ENCODE peak calls at places on chromosomes 11 and 22, in six cellular contexts. G, I, O, V, Q and L are unnamed samples.
A peak's percentile ranks its signal among the peaks of the same experiment; 100 is the strongest.

GRCh38 chr11:86551286-86551685 is 121.1 kb downstream of the ME3 start:
- DNase-seq in Q (peak; percentile 97), V (no peak), I (no peak), G (peak; percentile 92), O (no peak), L (no peak)

GRCh38 chr11:84564180-84564866 is 1062.8 kb downstream of the DLG2 start:
- DNase-seq in V (no peak), G (peak; percentile 29), Q (peak; percentile 68), O (peak; percentile 12), I (no peak), L (no peak)

GRCh38 chr22:19843107-19843856 is 11.4 kb downstream of the GNB1L start:
- DNase-seq in I (no peak), Q (no peak), V (no peak), G (peak; percentile 2), O (no peak), L (no peak)

GRCh38 chr11:21514298-21514697 is 678.6 kb upstream of the ANO5 start:
- DNase-seq in O (no peak), Q (no peak), I (no peak), V (no peak), G (no peak), L (no peak)

GRCh38 chr11:127000291-127000968 is at the start of gene KIRREL3:
- DNase-seq in I (no peak), V (no peak), G (peak; percentile 86), O (no peak), Q (no peak), L (no peak)

GRCh38 chr11:79348976-79349682 is 91.7 kb downstream of the TENM4 start:
- DNase-seq in V (no peak), Q (no peak), O (no peak), I (no peak), G (no peak), L (no peak)

GRCh38 chr22:19117111-19117512 is 5.1 kb downstream of the DGCR2 start:
- DNase-seq in O (no peak), Q (no peak), I (peak; percentile 52), G (peak; percentile 25), V (no peak), L (no peak)

GRCh38 chr11:115324569-115325432 is 179.4 kb downstream of the CADM1 start:
- DNase-seq in Q (peak; percentile 50), V (no peak), I (no peak), O (peak; percentile 7), G (peak; percentile 34), L (no peak)

GRCh38 chr11:106717222-106717621 is 301.1 kb downstream of the GUCY1A2 start:
- DNase-seq in I (no peak), V (no peak), Q (no peak), G (peak; percentile 23), O (no peak), L (no peak)

GRCh38 chr11:129620705-129621104 is 194.9 kb upstream of the TMEM45B start:
- DNase-seq in I (no peak), G (no peak), O (no peak), Q (no peak), V (no peak), L (no peak)

GRCh38 chr22:20853236-20853660 is 5.4 kb downstream of the PI4KA start:
- DNase-seq in Q (no peak), V (no peak), I (no peak), G (no peak), O (no peak), L (no peak)

GRCh38 chr11:67271548-67272284 is 5.4 kb downstream of the GRK2 start:
- DNase-seq in O (peak; percentile 73), Q (no peak), G (peak; percentile 85), I (peak; percentile 67), V (peak; percentile 90), L (peak; percentile 52)

GRCh38 chr11:46413755-46414465 is 22.3 kb upstream of the CHRM4 start:
- DNase-seq in V (no peak), O (no peak), G (no peak), Q (no peak), I (peak; percentile 8), L (no peak)

GRCh38 chr22:50048066-50048765 is 9.9 kb downstream of the TTLL8 start:
- DNase-seq in V (no peak), G (peak; percentile 69), I (no peak), Q (no peak), O (no peak), L (no peak)

GRCh38 chr22:19755722-19756287 is 4.8 kb upstream of the TBX1 start:
- DNase-seq in O (no peak), Q (no peak), I (no peak), G (peak; percentile 95), V (no peak), L (no peak)

GRCh38 chr11:114986365-114986764 is 308.0 kb downstream of the NXPE2 start:
- DNase-seq in Q (no peak), I (no peak), G (no peak), V (no peak), O (no peak), L (no peak)

GRCh38 chr22:37502342-37503182 is 16.4 kb upstream of the MFNG start:
- DNase-seq in V (no peak), G (no peak), I (peak; percentile 87), O (no peak), Q (no peak), L (no peak)

GRCh38 chr22:46062971-46063631 is 86.1 kb upstream of the WNT7B start:
- DNase-seq in I (peak; percentile 54), V (peak; percentile 59), G (peak; percentile 90), O (no peak), Q (no peak), L (no peak)

GRCh38 chr11:111526501-111526900 is 11.9 kb downstream of the HOATZ start:
- DNase-seq in I (no peak), V (no peak), G (peak; percentile 84), Q (peak; percentile 60), O (no peak), L (no peak)

GRCh38 chr11:81869337-81870065 is 864.2 kb downstream of the FAM181B start:
- DNase-seq in Q (peak; percentile 10), O (peak; percentile 38), V (no peak), I (no peak), G (no peak), L (no peak)

GRCh38 chr11:57458060-57458409 is 2.3 kb upstream of the RTN4RL2 start:
- DNase-seq in G (peak; percentile 85), I (no peak), Q (no peak), O (no peak), V (no peak), L (no peak)

GRCh38 chr11:112801286-112802088 is 159.7 kb upstream of the NCAM1 start:
- DNase-seq in I (no peak), G (no peak), O (no peak), V (no peak), Q (no peak), L (no peak)

GRCh38 chr11:8617063-8617462 is 23.0 kb upstream of the STK33 start:
- DNase-seq in Q (no peak), G (no peak), V (no peak), I (no peak), O (no peak), L (no peak)

GRCh38 chr11:60915250-60915914 is 1.4 kb downstream of the TMEM109 start:
- DNase-seq in Q (peak; percentile 56), G (peak; percentile 95), I (peak; percentile 84), O (no peak), V (peak; percentile 77), L (peak; percentile 73)
- TF ChIP-seq CTCF in Q (peak; percentile 32), G (peak; percentile 40), I (peak; percentile 36), O (no peak), V (peak; percentile 12), L (peak; percentile 34)

GRCh38 chr11:92225206-92225562 is 566 bp downstream of the FAT3 start:
- DNase-seq in V (peak; percentile 66), G (no peak), Q (peak; percentile 8), I (no peak), O (no peak), L (no peak)

GRCh38 chr11:92227233-92227593 is 2.6 kb downstream of the FAT3 start:
- DNase-seq in I (no peak), Q (no peak), O (no peak), G (peak; percentile 78), V (no peak), L (no peak)

GRCh38 chr11:92226331-92227232 is 2.0 kb downstream of the FAT3 start:
- DNase-seq in G (peak; percentile 56), V (peak; percentile 71), O (no peak), I (no peak), Q (no peak), L (no peak)

GRCh38 chr11:92224394-92225205 is at the start of gene FAT3:
- DNase-seq in G (peak; percentile 92), O (no peak), V (peak; percentile 71), I (peak; percentile 63), Q (peak; percentile 39), L (no peak)

DNA sequence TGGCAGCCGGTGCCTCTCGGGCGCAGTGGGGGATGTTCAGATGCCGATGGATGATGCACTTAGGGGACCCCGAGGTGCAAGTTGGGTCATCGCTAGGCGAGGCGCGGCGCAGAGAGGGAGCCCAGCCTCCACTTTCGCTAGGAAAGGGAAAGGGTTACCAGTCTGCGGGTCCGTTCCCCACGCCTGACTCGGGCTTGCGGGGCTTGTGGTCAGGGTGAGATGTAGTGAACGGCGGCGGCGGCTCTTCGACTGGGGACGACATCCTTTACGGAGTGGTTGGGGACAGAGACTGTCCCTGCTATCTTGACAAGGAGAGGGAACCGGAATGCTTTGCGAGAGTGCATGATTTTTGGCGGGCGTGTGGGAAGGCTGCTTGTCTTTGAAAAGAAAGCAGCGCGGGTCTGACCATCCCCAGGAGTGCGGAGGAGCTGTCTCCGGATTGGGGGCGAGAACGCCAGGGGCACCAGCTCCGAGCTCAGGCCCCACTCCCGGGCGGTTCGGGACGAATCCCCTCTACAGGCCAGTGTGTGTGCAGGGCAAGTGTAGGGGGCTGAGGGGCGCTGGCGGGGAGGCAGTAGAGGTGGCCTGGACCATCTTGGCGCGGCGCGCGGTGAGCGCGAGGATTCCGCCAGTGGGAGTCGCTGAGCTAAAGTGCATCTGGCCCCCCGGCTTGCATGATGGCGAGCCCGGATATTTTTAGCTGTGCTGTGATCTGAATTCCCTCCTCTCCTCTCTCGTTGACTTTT is 1.1 kb downstream of the FAT3 start:
- DNase-seq in O (no peak), I (peak; percentile 64), G (peak; percentile 70), Q (no peak), V (peak; percentile 73), L (no peak)
- TF ChIP-seq CTCF in O (no peak), I (peak; percentile 6), G (no peak), Q (no peak), V (no peak), L (no peak)

DNA sequence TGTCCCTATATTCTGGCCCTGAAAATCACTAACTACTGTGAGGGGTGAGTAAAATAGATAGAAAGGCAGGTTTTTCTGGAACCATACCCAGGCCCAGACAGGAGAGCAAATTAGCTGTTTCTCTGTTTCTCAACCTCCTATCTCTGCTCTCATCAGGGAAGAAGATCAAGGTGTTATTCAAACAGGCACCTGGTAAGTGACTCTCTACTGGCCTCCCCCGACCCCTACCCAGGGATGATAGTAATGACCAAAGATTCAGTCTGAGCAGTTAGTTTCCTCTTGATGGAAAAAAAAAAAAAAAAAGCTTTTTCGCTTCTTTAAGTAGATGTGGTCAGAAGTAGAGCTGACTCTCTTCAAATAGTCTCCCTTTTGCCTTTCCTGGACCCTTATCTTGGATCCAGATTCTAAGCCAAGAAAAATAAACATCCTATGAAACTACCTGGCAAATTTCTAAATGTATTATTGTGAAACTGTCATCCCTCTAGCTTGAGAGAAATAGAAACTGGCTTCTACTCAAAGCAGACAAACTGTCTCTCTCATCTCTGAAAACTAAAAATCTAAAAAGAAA is 9.9 kb downstream of the LRRC4C start:
- DNase-seq in I (no peak), G (no peak), Q (no peak), V (no peak), O (no peak), L (no peak)
- TF ChIP-seq CTCF in I (no peak), G (no peak), Q (no peak), V (no peak), O (no peak), L (no peak)

GRCh38 chr11:87628161-87628560 is 547.1 kb downstream of the RAB38 start:
- DNase-seq in V (no peak), Q (no peak), G (no peak), O (no peak), I (no peak), L (no peak)
- TF ChIP-seq CTCF in V (no peak), Q (no peak), G (no peak), O (no peak), I (no peak), L (no peak)